ENCODE peak calls at places on chromosomes 5 and 9, in five cellular contexts. A is hypothalamus; F is hippocampal formation; O is central memory CD4-positive, alpha-beta T cell; Q is adipocyte. S is an unnamed sample.

GRCh38 chr5:139961435-139962157 is 81.5 kb downstream of the NRG2 start:
- DNase-seq in O (no peak), A (no peak), F (no peak), Q (no peak), S (no peak)

GRCh38 chr9:98807811-98808195 is 333 bp downstream of the GALNT12 start:
- DNase-seq in F (peak), Q (peak), O (peak), A (no peak), S (no peak)

GRCh38 chr5:111929261-111929660 is 172.3 kb upstream of the NREP start:
- DNase-seq in O (no peak), F (no peak), Q (no peak), A (no peak), S (no peak)

GRCh38 chr5:36535837-36536236 is 70.6 kb upstream of the SLC1A3 start:
- DNase-seq in A (no peak), F (no peak), O (no peak), Q (no peak), S (peak)

GRCh38 chr9:18939943-18940342 is 93.1 kb downstream of the SAXO1 start:
- DNase-seq in O (no peak), A (no peak), Q (no peak), F (no peak), S (no peak)

GRCh38 chr9:89428901-89429890 is 68.7 kb downstream of the SEMA4D start:
- DNase-seq in Q (no peak), O (peak), A (no peak), F (no peak), S (no peak)

GRCh38 chr5:143182901-143183820 is 220.3 kb downstream of the NR3C1 start:
- DNase-seq in O (peak), F (no peak), Q (no peak), A (no peak), S (no peak)

GRCh38 chr9:134630393-134630790 is 11.2 kb upstream of the COL5A1 start:
- DNase-seq in Q (no peak), F (no peak), A (no peak), O (no peak), S (no peak)

GRCh38 chr5:72470817-72471216 is 36.4 kb downstream of the ZNF366 start:
- DNase-seq in A (no peak), F (no peak), Q (peak), O (no peak), S (no peak)

GRCh38 chr5:9621379-9621903 is 8.7 kb downstream of the TAS2R1 start:
- DNase-seq in Q (peak), F (no peak), A (no peak), O (no peak), S (no peak)

GRCh38 chr9:116247284-116247683 is 93.7 kb downstream of the PAPPA start:
- DNase-seq in F (no peak), A (no peak), O (no peak), Q (no peak), S (no peak)